ENCODE peak calls at places on chromosomes 12 and 14, in eight cellular contexts. Z is psoas muscle, K is small intestine, T is HCT116, Y is tibial nerve, P is adrenal gland, H is Caco-2, Q is mucosa of descending colon. A is an unnamed sample. For H3K4me1, the result is how much of the 10 kb centered on the place peaks cover.

GRCh38 chr12:30796508-30796780 is 41.7 kb upstream of the CAPRIN2 start:
- DNase-seq in K (no peak), T (no peak), P (peak), Z (peak), Y (no peak), H (peak), Q (no peak), A (peak)

GRCh38 chr14:52121441-52121840 is 52.6 kb upstream of the NID2 start:
- DNase-seq in T (no peak), P (no peak), Y (no peak), Q (no peak), H (no peak), Z (no peak), K (no peak), A (no peak)

GRCh38 chr14:75542585-75543091 is 20.4 kb downstream of the BATF start:
- DNase-seq in Y (peak), Z (peak), P (peak), T (no peak), K (peak), H (no peak), Q (peak), A (no peak)

GRCh38 chr14:53766106-53766505 is 190.5 kb downstream of the BMP4 start:
- DNase-seq in P (no peak), Y (no peak), Q (no peak), H (no peak), K (no peak), T (no peak), Z (no peak), A (no peak)

GRCh38 chr14:94113490-94113889 is 3.0 kb downstream of the IFI27 start:
- DNase-seq in T (no peak), Z (no peak), Q (peak), K (peak), Y (peak), P (peak), H (no peak), A (no peak)

GRCh38 chr14:85575617-85575898 is 45.6 kb downstream of the FLRT2 start:
- DNase-seq in H (no peak), Z (no peak), Y (no peak), T (no peak), K (no peak), P (no peak), Q (no peak), A (peak)

GRCh38 chr12:132524405-132524804 is 34.5 kb downstream of the FBRSL1 start:
- DNase-seq in Y (no peak), Z (no peak), H (peak), P (peak), T (no peak), Q (no peak), K (no peak), A (no peak)

GRCh38 chr12:122123051-122123760 is 44.6 kb downstream of the MLXIP start:
- DNase-seq in Y (peak), P (peak), T (peak), Z (peak), H (peak), Q (peak), K (peak), A (peak)

GRCh38 chr12:109940339-109940923 is 40.4 kb downstream of the TCHP start:
- DNase-seq in P (no peak), H (no peak), Y (no peak), K (peak), T (no peak), Z (no peak), Q (peak), A (no peak)

GRCh38 chr14:68627868-68628604 is 164.8 kb downstream of the ZFP36L1 start:
- DNase-seq in T (peak), Q (peak), H (peak), K (peak), Z (no peak), P (no peak), Y (no peak), A (no peak)

DNA sequence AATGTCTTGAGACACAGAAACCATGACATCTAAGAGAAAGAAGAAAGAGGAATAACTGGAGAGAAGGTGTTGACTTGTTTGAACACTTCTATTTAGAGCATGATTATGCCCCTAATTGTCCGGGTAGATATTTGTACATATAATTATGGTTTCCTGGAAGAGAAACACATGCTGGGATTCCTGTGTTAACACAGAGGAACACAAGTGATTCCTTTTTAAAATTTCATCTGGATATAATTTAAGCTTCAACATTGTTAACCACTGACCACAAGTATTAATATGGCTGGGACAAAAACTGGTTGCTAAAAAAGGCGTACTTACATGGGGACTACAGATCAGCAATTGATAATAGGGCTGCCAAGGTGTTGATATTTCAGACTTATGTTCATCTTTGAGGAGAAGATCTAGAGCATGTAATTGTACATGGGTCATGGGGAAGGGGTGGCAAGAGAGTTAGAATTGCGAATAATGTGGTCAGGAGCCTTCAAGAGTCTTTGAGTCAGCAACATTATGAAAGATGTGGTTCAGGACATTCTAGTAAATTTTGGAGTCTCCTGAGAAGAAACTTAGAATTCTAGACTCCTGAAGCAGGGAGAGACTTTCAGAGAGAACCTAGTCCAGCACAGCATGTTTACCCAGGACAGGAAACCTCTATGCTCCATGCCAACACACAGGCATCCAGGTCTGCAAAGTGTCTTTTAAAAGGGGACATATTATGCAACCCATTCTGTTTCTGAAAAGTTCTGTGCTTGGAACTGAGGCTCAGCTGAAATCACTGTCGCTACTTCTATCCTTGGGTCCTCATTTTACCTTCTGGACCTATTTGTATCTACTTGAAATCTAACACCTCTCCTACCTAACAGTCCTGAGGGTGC is 56.5 kb downstream of the SLC38A1 start:
- DNase-seq in Q (no peak), P (no peak), K (no peak), H (no peak), T (no peak), Y (no peak), Z (no peak), A (no peak)
- H3K4me1 ChIP-seq in Q (under half), P (under half), K (under half), H (under half), T (under half), Y (under half), Z (under half), A (under half)

GRCh38 chr12:107318554-107318803 is 225.1 kb upstream of the CRY1 start:
- DNase-seq in K (no peak), Q (no peak), H (no peak), Z (no peak), P (no peak), Y (no peak), T (no peak), A (no peak)
- H3K4me3 ChIP-seq in K (peak), Q (peak), H (peak), Z (peak), P (no peak), Y (peak), T (peak), A (peak)

GRCh38 chr12:47801904-47802246 is 17.8 kb downstream of the HDAC7 start:
- DNase-seq in Y (no peak), T (no peak), Z (no peak), P (no peak), H (no peak), Q (no peak), K (no peak), A (no peak)
- H3K4me1 ChIP-seq in Y (half or more), T (under half), Z (half or more), P (under half), H (under half), Q (under half), K (under half), A (under half)

DNA sequence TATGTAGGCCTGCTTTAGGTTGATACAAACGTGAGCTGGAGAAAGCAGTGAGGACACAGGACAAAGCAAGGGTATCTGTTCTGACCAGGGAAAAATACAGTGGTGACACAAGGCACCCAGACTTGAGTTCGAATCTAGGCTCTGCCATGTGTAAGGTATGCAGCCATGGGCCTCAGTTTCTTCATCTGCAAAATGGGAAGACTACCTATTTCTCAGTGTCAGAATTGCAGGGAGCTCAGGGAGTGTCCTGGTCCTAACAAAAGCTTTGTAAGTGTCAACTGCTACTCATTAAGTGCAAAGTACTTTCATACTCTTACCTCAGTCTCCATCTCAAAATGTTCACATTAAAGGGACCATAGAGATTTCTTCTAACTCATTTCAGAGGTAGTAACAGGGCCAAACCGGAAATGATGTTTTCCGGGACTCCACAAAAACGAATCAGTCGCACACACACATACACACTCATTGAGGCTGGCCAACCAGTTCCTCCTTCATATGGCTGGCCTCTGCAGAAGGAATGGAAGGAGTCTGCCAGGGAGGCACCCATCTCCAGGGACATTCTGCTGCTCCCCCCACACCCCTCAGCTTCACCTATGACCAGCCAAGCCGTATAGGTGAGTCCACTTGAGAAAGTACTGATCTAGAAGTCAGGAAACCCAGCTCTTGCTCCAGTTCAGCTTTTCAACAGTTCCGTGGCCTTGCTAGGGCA is 7.8 kb downstream of the CTDSP2 start:
- DNase-seq in Y (no peak), P (no peak), T (no peak), K (no peak), Z (no peak), Q (no peak), H (no peak), A (no peak)
- H3K4me3 ChIP-seq in Y (no peak), P (no peak), T (no peak), K (no peak), Z (peak), Q (no peak), H (no peak), A (no peak)

GRCh38 chr12:92075425-92075891 is 70.2 kb downstream of the BTG1 start:
- DNase-seq in H (no peak), T (no peak), Z (no peak), Y (no peak), K (no peak), Q (no peak), P (no peak), A (no peak)

GRCh38 chr12:92079054-92079385 is 66.6 kb downstream of the BTG1 start:
- DNase-seq in K (no peak), Y (no peak), Q (no peak), P (no peak), Z (no peak), H (no peak), T (no peak), A (no peak)

GRCh38 chr12:92076106-92076505 is 69.5 kb downstream of the BTG1 start:
- DNase-seq in Q (no peak), K (no peak), T (no peak), P (no peak), H (no peak), Z (no peak), Y (no peak), A (no peak)

GRCh38 chr12:92078167-92079053 is 67.2 kb downstream of the BTG1 start:
- DNase-seq in P (no peak), Q (peak), Y (peak), H (no peak), Z (no peak), T (peak), K (peak), A (no peak)

DNA sequence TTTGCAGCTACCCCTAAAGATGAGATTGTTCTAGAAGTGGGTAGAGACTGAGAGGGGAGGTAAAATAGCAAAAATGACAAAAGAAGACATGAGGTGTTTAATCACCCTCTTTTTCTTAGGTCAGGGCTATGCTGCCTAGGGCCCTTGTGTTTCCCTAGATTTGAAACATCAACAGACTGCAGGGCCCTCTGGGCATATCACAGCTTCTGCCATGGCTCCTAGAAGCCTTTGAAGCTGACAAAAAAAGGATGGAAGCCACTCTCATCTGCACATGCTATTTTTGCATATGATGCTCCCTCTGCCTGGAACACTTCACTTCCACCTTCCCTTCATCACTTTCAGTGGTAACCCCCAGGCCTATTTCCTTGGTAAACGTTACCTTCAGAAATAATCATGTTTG is 68.1 kb downstream of the BTG1 start:
- DNase-seq in Q (no peak), Y (no peak), K (no peak), T (no peak), H (no peak), P (no peak), Z (no peak), A (no peak)
- H3K4me1 ChIP-seq in Q (under half), Y (under half), K (under half), T (under half), H (half or more), P (under half), Z (under half), A (under half)

GRCh38 chr14:63725786-63726185 is 2.1 kb downstream of the SGPP1 start:
- DNase-seq in T (no peak), H (no peak), Z (no peak), K (no peak), Y (no peak), P (no peak), Q (no peak), A (no peak)
- H3K4me3 ChIP-seq in T (peak), H (peak), Z (peak), K (no peak), Y (peak), P (no peak), Q (no peak), A (peak)

GRCh38 chr12:46208370-46208769 is 60.5 kb downstream of the SLC38A1 start:
- DNase-seq in Z (no peak), T (no peak), P (no peak), H (no peak), Y (no peak), K (no peak), Q (no peak), A (no peak)
- H3K4me1 ChIP-seq in Z (under half), T (under half), P (under half), H (under half), Y (under half), K (under half), Q (under half), A (under half)

GRCh38 chr12:116528498-116528897 is 30.7 kb upstream of the MAP1LC3B2 start:
- DNase-seq in Q (no peak), K (no peak), Z (no peak), T (no peak), H (no peak), Y (no peak), P (no peak), A (no peak)

GRCh38 chr12:116524311-116524710 is 34.9 kb upstream of the MAP1LC3B2 start:
- DNase-seq in T (no peak), Y (no peak), H (no peak), Q (no peak), Z (no peak), K (no peak), P (no peak), A (no peak)

GRCh38 chr12:116528067-116528466 is 31.1 kb upstream of the MAP1LC3B2 start:
- DNase-seq in T (peak), K (peak), Y (no peak), Z (no peak), P (no peak), H (no peak), Q (no peak), A (no peak)

GRCh38 chr12:116524964-116525379 is 34.2 kb upstream of the MAP1LC3B2 start:
- DNase-seq in P (no peak), Y (no peak), T (no peak), Q (no peak), Z (no peak), K (no peak), H (no peak), A (no peak)

GRCh38 chr12:116525418-116526001 is 33.7 kb upstream of the MAP1LC3B2 start:
- DNase-seq in H (no peak), Y (peak), P (peak), T (peak), Q (peak), K (peak), Z (peak), A (no peak)
- H3K4me3 ChIP-seq in H (no peak), Y (peak), P (no peak), T (peak), Q (no peak), K (no peak), Z (peak), A (no peak)

GRCh38 chr12:104576980-104577925 is 120.5 kb downstream of the CHST11 start:
- DNase-seq in K (no peak), Z (no peak), H (no peak), T (no peak), Q (no peak), Y (no peak), P (no peak), A (no peak)
- H3K4me1 ChIP-seq in K (under half), Z (under half), H (under half), T (under half), Q (under half), Y (under half), P (under half), A (under half)

GRCh38 chr12:116454076-116454475 is 105.1 kb upstream of the MAP1LC3B2 start:
- DNase-seq in T (no peak), K (no peak), H (no peak), Y (no peak), P (no peak), Q (no peak), Z (no peak), A (no peak)

GRCh38 chr12:116454950-116455447 is 104.2 kb upstream of the MAP1LC3B2 start:
- DNase-seq in P (no peak), T (peak), K (no peak), Z (no peak), H (no peak), Y (no peak), Q (no peak), A (no peak)

GRCh38 chr12:116448165-116448756 is 110.9 kb upstream of the MAP1LC3B2 start:
- DNase-seq in T (no peak), H (no peak), K (peak), P (no peak), Z (no peak), Y (no peak), Q (peak), A (no peak)

GRCh38 chr12:116455540-116456306 is 103.5 kb upstream of the MAP1LC3B2 start:
- DNase-seq in Y (peak), Z (peak), Q (peak), K (peak), H (no peak), T (peak), P (peak), A (peak)

GRCh38 chr12:116450406-116450910 is 108.7 kb upstream of the MAP1LC3B2 start:
- DNase-seq in H (no peak), P (no peak), K (no peak), Y (no peak), Q (no peak), T (no peak), Z (no peak), A (no peak)
- H3K4me3 ChIP-seq in H (no peak), P (no peak), K (no peak), Y (no peak), Q (no peak), T (no peak), Z (no peak), A (no peak)